ENCODE peak calls at places on chromosomes 1 and 21, in nine cellular contexts. U, W, Y, S, G, C, I, X and P are unnamed samples.

GRCh38 chr1:42551150-42551549 is 88.1 kb downstream of the CCDC30 start:
- DNase-seq in X (no peak), S (no peak), U (no peak), Y (no peak), G (no peak), W (no peak), I (no peak), C (no peak), P (no peak)

GRCh38 chr1:225962440-225962975 is 21.5 kb upstream of the LEFTY2 start:
- DNase-seq in U (no peak), C (peak; percentile 77), I (peak; percentile 82), S (no peak), W (peak; percentile 36), Y (no peak), X (peak; percentile 89), G (no peak), P (peak; percentile 80)

GRCh38 chr21:25944672-25945213 is 210.0 kb downstream of the GABPA start:
- DNase-seq in W (no peak), I (no peak), U (no peak), C (no peak), X (no peak), S (no peak), Y (no peak), G (no peak), P (no peak)

GRCh38 chr1:28926629-28927441 is 12.5 kb downstream of the EPB41 start:
- DNase-seq in G (no peak), S (no peak), W (no peak), X (no peak), C (no peak), Y (no peak), I (peak; percentile 23), U (no peak), P (peak; percentile 37)

GRCh38 chr1:15153184-15153841 is at the start of gene TMEM51:
- DNase-seq in C (peak; percentile 91), X (no peak), I (peak; percentile 93), W (peak; percentile 83), S (no peak), Y (no peak), U (peak; percentile 41), G (peak; percentile 56), P (peak; percentile 86)

GRCh38 chr1:25524568-25525359 is 18.6 kb upstream of the LDLRAP1 start:
- DNase-seq in S (no peak), X (peak; percentile 36), U (no peak), W (no peak), I (no peak), G (no peak), C (no peak), Y (no peak), P (no peak)

GRCh38 chr1:20476260-20477038 is 9.6 kb downstream of the CAMK2N1 start:
- DNase-seq in G (no peak), I (peak; percentile 53), C (peak; percentile 96), S (no peak), X (no peak), Y (no peak), W (peak; percentile 71), U (no peak), P (peak; percentile 97)

GRCh38 chr1:27353166-27353565 is 11.3 kb downstream of the SYTL1 start:
- DNase-seq in Y (no peak), U (no peak), C (no peak), I (no peak), G (no peak), X (no peak), S (no peak), W (no peak), P (no peak)

GRCh38 chr1:201988593-201988992 is 6.1 kb downstream of the RNPEP start:
- DNase-seq in W (no peak), I (no peak), Y (no peak), G (no peak), C (no peak), U (no peak), X (peak; percentile 41), S (no peak), P (peak; percentile 14)

GRCh38 chr1:227747948-227748495 is 12.8 kb downstream of the SNAP47 start:
- DNase-seq in G (no peak), Y (no peak), S (no peak), I (no peak), W (no peak), U (no peak), C (no peak), X (no peak), P (no peak)

GRCh38 chr1:26844389-26844788 is 17.9 kb downstream of the ZDHHC18 start:
- DNase-seq in Y (no peak), U (no peak), S (no peak), G (peak; percentile 18), W (no peak), C (no peak), X (no peak), I (no peak), P (no peak)

GRCh38 chr1:7224081-7224534 is 438.9 kb downstream of the CAMTA1 start:
- DNase-seq in C (no peak), G (no peak), X (peak; percentile 48), I (no peak), S (no peak), U (no peak), Y (no peak), W (no peak), P (peak; percentile 5)

GRCh38 chr1:59310527-59310926 is 13.6 kb downstream of the FGGY start:
- DNase-seq in C (no peak), Y (no peak), X (no peak), I (no peak), U (no peak), W (no peak), S (no peak), G (no peak), P (no peak)

GRCh38 chr21:38494254-38494648 is 4.0 kb downstream of the ERG start:
- DNase-seq in Y (no peak), I (no peak), S (no peak), W (no peak), C (no peak), U (no peak), G (peak; percentile 21), X (no peak), P (no peak)

GRCh38 chr1:146036241-146036989 is 14.9 kb upstream of the HJV start:
- DNase-seq in S (no peak), I (no peak), Y (no peak), C (no peak), X (no peak), W (no peak), G (peak; percentile 22), U (no peak), P (no peak)

GRCh38 chr1:14487671-14488070 is 110.8 kb upstream of the KAZN start:
- DNase-seq in X (no peak), S (no peak), C (no peak), I (no peak), W (no peak), G (peak; percentile 52), Y (no peak), U (no peak), P (no peak)

GRCh38 chr1:238336531-238336930 is 445.8 kb upstream of the ZP4 start:
- DNase-seq in W (no peak), S (no peak), C (no peak), U (no peak), X (no peak), G (no peak), Y (no peak), I (no peak), P (no peak)

GRCh38 chr1:204723131-204723787 is 37.7 kb upstream of the LRRN2 start:
- DNase-seq in S (no peak), C (no peak), I (no peak), G (peak; percentile 12), U (no peak), X (no peak), Y (no peak), W (no peak), P (peak; percentile 31)

GRCh38 chr21:45299026-45299863 is 11.6 kb upstream of the POFUT2 start:
- DNase-seq in G (no peak), Y (no peak), I (no peak), U (no peak), S (no peak), W (peak; percentile 82), X (peak; percentile 64), C (peak; percentile 48), P (no peak)
- H3K27ac ChIP-seq in G (peak overlapping the region; percentile 87), Y (no peak overlapping the region), I (no peak overlapping the region), U (no peak overlapping the region), S (no peak overlapping the region), W (peak overlapping the region; percentile 87), X (no peak overlapping the region), C (no peak overlapping the region), P (no peak overlapping the region)

DNA sequence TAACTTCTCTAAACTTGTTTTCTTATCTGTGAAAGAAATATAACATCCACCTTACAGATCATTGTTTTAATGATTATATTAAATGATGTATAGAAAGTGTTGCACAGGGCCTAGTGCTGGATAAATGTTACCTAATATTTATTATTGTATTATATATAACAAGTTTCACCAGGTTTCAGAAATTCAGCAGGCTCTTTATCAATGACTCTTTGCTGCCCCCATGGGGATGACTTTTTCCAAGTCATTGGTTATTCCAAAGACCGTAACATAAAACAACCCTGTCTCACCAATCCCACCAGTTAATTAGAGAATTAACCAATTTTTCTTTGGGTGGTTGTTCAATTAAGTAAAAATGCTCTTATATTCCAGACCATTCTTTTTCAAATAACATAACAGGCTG is 7.3 kb upstream of the DEDD start:
- DNase-seq in U (no peak), Y (no peak), I (peak; percentile 56), X (no peak), G (no peak), W (no peak), C (no peak), S (no peak), P (peak; percentile 51)
- TF ChIP-seq CTCF in U (peak; percentile 24), Y (peak; percentile 66), I (peak; percentile 60), X (peak; percentile 59), G (peak; percentile 50), W (peak; percentile 21), C (peak; percentile 53), S (peak; percentile 52), P (peak; percentile 30)

GRCh38 chr1:24374891-24375786 is 38.4 kb downstream of the STPG1 start:
- DNase-seq in I (peak; percentile 88), S (no peak), U (peak; percentile 41), G (peak; percentile 82), C (no peak), Y (no peak), W (no peak), X (no peak), P (no peak)
- H3K4me3 ChIP-seq in I (peak overlapping the region; percentile 19), S (no peak overlapping the region), U (no peak overlapping the region), G (no peak overlapping the region), C (no peak overlapping the region), Y (no peak overlapping the region), W (no peak overlapping the region), X (no peak overlapping the region), P (no peak overlapping the region)

GRCh38 chr1:116912846-116913245 is 3.1 kb downstream of the PTGFRN start:
- DNase-seq in C (no peak), I (no peak), Y (no peak), S (no peak), G (no peak), W (no peak), U (no peak), X (no peak), P (no peak)

GRCh38 chr1:116911779-116912469 is 2.2 kb downstream of the PTGFRN start:
- DNase-seq in X (no peak), C (no peak), Y (no peak), G (no peak), I (no peak), U (no peak), W (no peak), S (no peak), P (no peak)

GRCh38 chr1:116910379-116911165 is 856 bp downstream of the PTGFRN start:
- DNase-seq in G (no peak), I (peak; percentile 48), C (peak; percentile 78), U (no peak), X (peak; percentile 84), S (no peak), W (peak; percentile 50), Y (no peak), P (peak; percentile 67)

GRCh38 chr1:116909511-116910378 is at the start of gene PTGFRN:
- DNase-seq in C (peak; percentile 83), Y (no peak), I (peak; percentile 91), G (peak; percentile 54), W (peak; percentile 83), U (peak; percentile 39), S (peak; percentile 6), X (peak; percentile 77), P (peak; percentile 81)

GRCh38 chr1:116911166-116911553 is 1.4 kb downstream of the PTGFRN start:
- DNase-seq in Y (no peak), G (no peak), S (no peak), W (no peak), U (no peak), I (peak; percentile 26), X (no peak), C (peak; percentile 53), P (no peak)
- H3K27ac ChIP-seq in Y (no peak overlapping the region), G (no peak overlapping the region), S (peak overlapping the region; percentile 81), W (no peak overlapping the region), U (no peak overlapping the region), I (no peak overlapping the region), X (no peak overlapping the region), C (peak overlapping the region; percentile 72), P (no peak overlapping the region)